ENCODE peak calls at places on chromosome 15, in six cellular contexts. L, R, Z, Y, D and E are unnamed samples.

GRCh38 chr15:90142216-90143175 is 40.2 kb upstream of the IDH2 start:
- DNase-seq in L (no peak), R (no peak), Z (no peak), Y (peak), D (no peak), E (no peak)

GRCh38 chr15:67198157-67198754 is 56.2 kb downstream of the AAGAB start:
- DNase-seq in L (no peak), R (no peak), Z (no peak), Y (no peak), D (peak), E (peak)

GRCh38 chr15:96332854-96333193 is 2.3 kb downstream of the NR2F2 start:
- DNase-seq in L (no peak), R (no peak), Z (no peak), Y (no peak), D (no peak), E (no peak)

GRCh38 chr15:94253742-94254141 is 22.4 kb downstream of the MCTP2 start:
- DNase-seq in L (no peak), R (no peak), Z (no peak), Y (no peak), D (no peak), E (no peak)

GRCh38 chr15:81222007-81222406 is 25.3 kb downstream of the IL16 start:
- DNase-seq in L (no peak), R (no peak), Z (no peak), Y (no peak), D (no peak), E (no peak)

GRCh38 chr15:49031764-49032270 is 14.4 kb downstream of the SECISBP2L start:
- DNase-seq in L (peak), R (no peak), Z (no peak), Y (no peak), D (no peak), E (no peak)

GRCh38 chr15:79023546-79023890 is 67.1 kb downstream of the RASGRF1 start:
- DNase-seq in L (no peak), R (no peak), Z (no peak), Y (no peak), D (no peak), E (no peak)

GRCh38 chr15:70195808-70196304 is 98.1 kb upstream of the TLE3 start:
- DNase-seq in L (peak), R (peak), Z (peak), Y (peak), D (no peak), E (peak)

GRCh38 chr15:40038654-40039543 is at the start of gene SRP14:
- DNase-seq in L (peak), R (peak), Z (peak), Y (peak), D (peak), E (peak)

GRCh38 chr15:40034186-40034946 is 4.6 kb downstream of the SRP14 start:
- DNase-seq in L (no peak), R (no peak), Z (no peak), Y (no peak), D (no peak), E (no peak)

GRCh38 chr15:40040770-40041169 is 1.8 kb upstream of the SRP14 start:
- DNase-seq in L (no peak), R (peak), Z (no peak), Y (no peak), D (no peak), E (no peak)

GRCh38 chr15:40040293-40040635 is 1.3 kb upstream of the SRP14 start:
- DNase-seq in L (no peak), R (no peak), Z (no peak), Y (no peak), D (no peak), E (no peak)

GRCh38 chr15:40038267-40038653 is 721 bp downstream of the SRP14 start:
- DNase-seq in L (peak), R (no peak), Z (peak), Y (no peak), D (no peak), E (no peak)
- TF ChIP-seq SMC3 in L (no peak), R (no peak), Z (no peak), Y (no peak), D (no peak), E (no peak)

GRCh38 chr15:41424809-41425208 is 7.9 kb downstream of the RTF1 start:
- DNase-seq in L (no peak), R (no peak), Z (no peak), Y (no peak), D (no peak), E (peak)
- TF ChIP-seq SMC3 in L (no peak), R (no peak), Z (no peak), Y (no peak), D (no peak), E (no peak)

GRCh38 chr15:39580630-39581500 is at the start of gene THBS1:
- DNase-seq in L (peak), R (peak), Z (peak), Y (peak), D (no peak), E (peak)

GRCh38 chr15:39582977-39583585 is 2.2 kb downstream of the THBS1 start:
- DNase-seq in L (no peak), R (no peak), Z (no peak), Y (no peak), D (no peak), E (no peak)

GRCh38 chr15:39582286-39582976 is 1.6 kb downstream of the THBS1 start:
- DNase-seq in L (peak), R (no peak), Z (no peak), Y (no peak), D (no peak), E (no peak)

GRCh38 chr15:39580117-39580629 is 706 bp upstream of the THBS1 start:
- DNase-seq in L (peak), R (peak), Z (peak), Y (peak), D (no peak), E (peak)

DNA sequence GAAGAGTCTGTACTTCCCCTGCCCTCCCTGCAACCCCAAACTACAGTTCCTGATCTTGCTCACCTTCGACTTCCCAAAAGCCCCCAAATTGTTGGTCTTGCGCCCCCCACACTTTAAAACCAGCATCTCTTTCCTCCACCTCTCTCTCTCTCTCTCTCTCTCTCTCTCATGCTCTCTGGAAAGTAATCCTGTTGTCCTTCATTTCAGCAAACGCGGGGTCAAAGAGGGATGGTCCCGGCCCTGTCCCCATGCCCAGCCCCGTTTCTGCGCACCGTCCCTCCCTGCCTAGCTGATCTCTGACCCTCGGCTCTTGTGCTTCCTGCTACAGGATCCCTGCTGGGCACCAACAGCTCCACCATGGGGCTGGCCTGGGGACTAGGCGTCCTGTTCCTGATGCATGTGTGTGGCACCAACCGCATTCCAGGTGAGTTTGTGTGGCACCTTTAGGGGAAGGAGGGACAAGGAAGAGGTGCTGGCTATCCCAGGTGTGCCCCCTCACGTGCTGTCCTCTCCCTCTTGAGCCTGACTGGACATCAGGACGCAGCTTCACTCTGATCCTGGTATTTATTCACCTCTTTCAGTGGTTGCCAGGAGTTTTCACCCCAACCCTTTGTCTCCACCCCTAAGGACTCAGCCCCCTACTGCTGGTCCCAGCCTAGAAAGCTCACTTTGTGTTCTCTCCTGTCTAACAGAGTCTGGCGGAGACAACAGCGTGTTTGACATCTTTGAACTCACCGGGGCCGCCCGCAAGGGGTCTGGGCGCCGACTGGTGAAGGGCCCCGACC is 814 bp downstream of the THBS1 start:
- DNase-seq in L (peak), R (peak), Z (peak), Y (no peak), D (no peak), E (peak)
- TF ChIP-seq SMC3 in L (peak), R (peak), Z (peak), Y (no peak), D (no peak), E (peak)

GRCh38 chr15:57327985-57328471 is 48.3 kb upstream of the CGNL1 start:
- DNase-seq in L (peak), R (no peak), Z (no peak), Y (no peak), D (no peak), E (no peak)
- TF ChIP-seq SMC3 in L (no peak), R (no peak), Z (no peak), Y (no peak), D (no peak), E (no peak)

GRCh38 chr15:85642693-85643058 is 152.0 kb downstream of the KLHL25 start:
- DNase-seq in L (peak), R (no peak), Z (no peak), Y (no peak), D (no peak), E (no peak)
- TF ChIP-seq SMC3 in L (no peak), R (no peak), Z (no peak), Y (no peak), D (no peak), E (no peak)

GRCh38 chr15:75328493-75329314 is 7.2 kb upstream of the COMMD4 start:
- DNase-seq in L (no peak), R (no peak), Z (no peak), Y (no peak), D (no peak), E (no peak)
- TF ChIP-seq SMC3 in L (no peak), R (peak), Z (no peak), Y (no peak), D (no peak), E (no peak)

DNA sequence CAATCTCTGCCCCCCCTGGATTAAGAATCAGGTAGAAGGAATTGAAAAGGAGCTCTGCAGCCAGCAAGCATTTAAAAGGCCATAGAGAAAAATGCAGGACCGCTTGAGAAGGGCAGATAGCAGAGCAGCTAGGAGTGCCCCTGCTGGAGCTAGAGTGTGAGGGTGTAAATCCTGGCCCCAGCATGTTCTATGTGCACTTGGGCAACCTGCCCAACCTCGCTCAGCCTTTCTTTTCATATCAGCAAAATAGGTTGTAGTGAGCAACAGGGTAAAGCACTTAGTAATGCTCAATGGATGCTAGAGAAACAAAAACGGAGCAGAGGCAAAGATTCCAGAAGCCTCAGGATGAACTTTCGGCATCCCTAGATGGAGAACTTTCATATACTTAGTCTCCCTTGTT is 25.0 kb upstream of the THBS1 start:
- DNase-seq in L (peak), R (no peak), Z (no peak), Y (no peak), D (no peak), E (no peak)
- TF ChIP-seq SMC3 in L (no peak), R (no peak), Z (no peak), Y (no peak), D (no peak), E (no peak)

DNA sequence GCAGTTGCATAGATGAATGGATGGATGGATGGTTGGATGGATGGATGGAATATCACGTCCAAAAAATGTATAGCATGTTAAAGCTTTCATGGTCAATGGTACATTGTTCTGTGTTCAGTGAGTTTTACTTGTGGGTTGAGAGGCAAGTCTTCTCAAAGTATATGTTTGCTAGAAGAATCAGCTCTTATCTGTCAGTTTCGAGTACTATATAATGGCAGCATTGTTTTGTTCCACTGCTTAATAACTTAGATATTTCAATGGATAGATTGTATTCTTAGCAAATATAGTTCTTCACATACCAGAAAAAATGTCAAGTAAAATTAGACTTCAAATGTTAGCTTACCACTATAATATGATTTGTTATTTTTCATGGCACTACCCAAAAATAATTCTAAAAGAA is 100.9 kb upstream of the CDIN1 start:
- DNase-seq in L (no peak), R (no peak), Z (no peak), Y (no peak), D (no peak), E (no peak)
- TF ChIP-seq SMC3 in L (no peak), R (no peak), Z (no peak), Y (no peak), D (no peak), E (no peak)

GRCh38 chr15:74226761-74227540 is 9.2 kb upstream of the CCDC33 start:
- DNase-seq in L (no peak), R (no peak), Z (no peak), Y (no peak), D (no peak), E (no peak)

GRCh38 chr15:74229686-74230085 is 6.4 kb upstream of the CCDC33 start:
- DNase-seq in L (no peak), R (no peak), Z (no peak), Y (no peak), D (no peak), E (no peak)

GRCh38 chr15:74231475-74231874 is 4.7 kb upstream of the CCDC33 start:
- DNase-seq in L (no peak), R (peak), Z (no peak), Y (no peak), D (no peak), E (no peak)

GRCh38 chr15:74227968-74228722 is 8.0 kb upstream of the CCDC33 start:
- DNase-seq in L (no peak), R (no peak), Z (no peak), Y (no peak), D (no peak), E (no peak)

DNA sequence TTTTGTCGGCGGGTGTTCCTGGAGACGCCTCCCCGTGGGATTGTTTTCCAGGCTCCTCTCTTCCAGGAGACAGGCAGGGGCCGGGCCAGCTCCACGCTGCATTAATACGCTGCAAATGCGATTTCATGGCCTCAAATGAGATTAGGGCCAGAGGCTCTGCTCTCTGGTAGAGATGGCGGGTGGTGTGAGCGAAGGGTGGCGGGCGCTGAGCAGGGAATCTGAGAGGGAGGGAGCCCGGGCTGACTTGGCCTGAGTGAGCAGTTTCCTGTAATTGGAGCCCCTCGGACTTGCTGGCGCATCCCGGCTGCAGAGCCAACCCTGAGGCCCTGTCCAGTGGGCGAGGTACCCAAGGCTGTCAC is 7.4 kb upstream of the CCDC33 start:
- DNase-seq in L (peak), R (no peak), Z (peak), Y (no peak), D (no peak), E (no peak)
- TF ChIP-seq SMC3 in L (no peak), R (no peak), Z (no peak), Y (no peak), D (no peak), E (no peak)